ENCODE peak calls at places on chromosome 18, in eight cellular contexts. N is A549; P is stimulated activated CD4-positive, alpha-beta T cell treated with anti-CD3 and anti-CD28 coated beads, Interleukin-4, amount 100 ng/mL, for 24 hours; U is stimulated activated CD8-positive, alpha-beta memory T cell treated with anti-CD3 and anti-CD28 coated beads, Interleukin-4, amount 100 ng/mL, for 24 hours; C is activated T-helper 1 cell treated with anti-CD3 and anti-CD28 coated beads, Interleukin-2, amount 50 U/mL, for 16 hours; T is NCI-H1694 treated with DMSO at 0.1 percent for 48 hours; M is NCI-H1105; E is left colon. R is an unnamed sample.

GRCh38 chr18:38695559-38696270 is 1130.1 kb upstream of the CELF4 start:
- DNase-seq in U (no peak), C (no peak), T (no peak), N (no peak), M (no peak), E (no peak), P (no peak), R (no peak)

GRCh38 chr18:6728809-6729246 is 688 bp upstream of the ARHGAP28 start:
- DNase-seq in T (no peak), M (no peak), E (no peak), U (no peak), C (no peak), N (no peak), P (no peak), R (no peak)

GRCh38 chr18:5543036-5543671 is 643 bp downstream of the EPB41L3 start:
- DNase-seq in C (no peak), M (no peak), P (no peak), N (no peak), T (no peak), E (no peak), U (no peak), R (no peak)

GRCh38 chr18:69978743-69979715 is 31.4 kb upstream of the CD226 start:
- DNase-seq in E (no peak), U (no peak), M (no peak), T (no peak), P (no peak), C (no peak), N (no peak), R (no peak)

GRCh38 chr18:9688036-9688741 is 19.9 kb upstream of the RAB31 start:
- DNase-seq in E (no peak), T (no peak), P (no peak), U (no peak), C (no peak), N (no peak), M (no peak), R (no peak)

GRCh38 chr18:34551824-34552223 is 158.3 kb upstream of the DTNA start:
- DNase-seq in U (no peak), M (no peak), T (no peak), E (no peak), C (no peak), N (no peak), P (no peak), R (no peak)

GRCh38 chr18:31738460-31739407 is 21.9 kb downstream of the SLC25A52 start:
- DNase-seq in P (no peak), E (no peak), T (no peak), M (no peak), C (no peak), U (no peak), N (peak), R (no peak)

GRCh38 chr18:13425357-13426095 is 207.0 kb downstream of the LDLRAD4 start:
- DNase-seq in U (no peak), C (no peak), T (no peak), N (no peak), M (no peak), E (no peak), P (no peak), R (no peak)

GRCh38 chr18:80166725-80167124 is 57.7 kb downstream of the ADNP2 start:
- DNase-seq in P (no peak), U (no peak), N (no peak), T (no peak), C (no peak), E (no peak), M (no peak), R (no peak)

GRCh38 chr18:43875496-43875895 is 598.2 kb upstream of the SYT4 start:
- DNase-seq in M (no peak), T (no peak), C (no peak), E (no peak), P (no peak), N (no peak), U (no peak), R (no peak)

GRCh38 chr18:68056936-68057335 is 540.4 kb upstream of the DSEL start:
- DNase-seq in M (no peak), U (no peak), T (no peak), C (no peak), P (no peak), N (no peak), E (no peak), R (no peak)

GRCh38 chr18:58247363-58247834 is 203.4 kb downstream of the NEDD4L start:
- DNase-seq in T (peak), C (no peak), P (no peak), U (no peak), M (no peak), N (no peak), E (no peak), R (no peak)

GRCh38 chr18:9950289-9951016 is 36.6 kb downstream of the VAPA start:
- DNase-seq in E (no peak), M (no peak), U (no peak), T (no peak), C (no peak), P (no peak), N (no peak), R (no peak)

GRCh38 chr18:22167091-22167470 is 2.3 kb upstream of the GATA6 start:
- DNase-seq in N (peak), M (no peak), T (no peak), U (no peak), E (no peak), P (no peak), C (no peak), R (no peak)

GRCh38 chr18:52353589-52353988 is 13.6 kb downstream of the DCC start:
- DNase-seq in U (no peak), E (no peak), M (no peak), P (no peak), C (no peak), N (no peak), T (no peak), R (no peak)

GRCh38 chr18:36073676-36074075 is 6.3 kb upstream of the RPRD1A start:
- DNase-seq in P (no peak), T (no peak), M (no peak), C (no peak), U (no peak), E (no peak), N (no peak), R (no peak)

GRCh38 chr18:6326566-6326965 is 88.1 kb downstream of the L3MBTL4 start:
- DNase-seq in E (no peak), P (no peak), M (no peak), C (no peak), N (no peak), U (no peak), T (no peak), R (no peak)

GRCh38 chr18:58525517-58525916 is 103.4 kb downstream of the ALPK2 start:
- DNase-seq in M (no peak), N (no peak), U (no peak), P (peak), E (no peak), T (no peak), C (no peak), R (no peak)

GRCh38 chr18:24181806-24182205 is 42.9 kb downstream of the CABYR start:
- DNase-seq in U (no peak), T (no peak), C (no peak), P (no peak), N (no peak), M (no peak), E (no peak), R (no peak)

GRCh38 chr18:66708631-66709030 is 104.7 kb upstream of the CDH19 start:
- DNase-seq in N (no peak), E (no peak), C (no peak), M (no peak), T (no peak), U (no peak), P (no peak), R (no peak)

GRCh38 chr18:2898131-2898640 is 51.4 kb downstream of the EMILIN2 start:
- DNase-seq in E (peak), T (no peak), U (no peak), P (no peak), N (no peak), C (no peak), M (no peak), R (no peak)

GRCh38 chr18:57434177-57434535 is 1.0 kb upstream of the ONECUT2 start:
- DNase-seq in N (peak), P (no peak), C (no peak), T (no peak), E (no peak), U (no peak), M (peak), R (no peak)

GRCh38 chr18:11387880-11388279 is 221.5 kb upstream of the SLC35G4 start:
- DNase-seq in U (peak), P (no peak), C (no peak), E (no peak), M (no peak), T (no peak), N (peak), R (no peak)

GRCh38 chr18:76496200-76496890 is 1.3 kb upstream of the ZNF516 start:
- DNase-seq in M (no peak), C (no peak), T (no peak), E (peak), U (no peak), N (peak), P (peak), R (no peak)

GRCh38 chr18:39841133-39842041 is 2113.6 kb upstream of the PIK3C3 start:
- DNase-seq in C (no peak), M (peak), E (peak), P (no peak), U (no peak), T (peak), N (peak), R (no peak)

GRCh38 chr18:59957957-59958356 is 58.2 kb downstream of the PMAIP1 start:
- DNase-seq in P (no peak), E (peak), T (peak), C (no peak), N (peak), M (peak), U (no peak), R (no peak)

GRCh38 chr18:53745228-53745967 is 479.1 kb downstream of the MBD2 start:
- DNase-seq in E (no peak), M (no peak), T (no peak), N (peak), P (no peak), C (no peak), U (no peak), R (no peak)

GRCh38 chr18:66495844-66496243 is 108.0 kb downstream of the CDH19 start:
- DNase-seq in C (no peak), P (peak), E (peak), M (peak), T (peak), N (peak), U (no peak), R (no peak)

GRCh38 chr18:49697757-49698595 is 115.4 kb downstream of the ACAA2 start:
- DNase-seq in M (no peak), E (no peak), U (no peak), P (no peak), N (no peak), C (no peak), T (no peak), R (no peak)

GRCh38 chr18:58196164-58196563 is 152.1 kb downstream of the NEDD4L start:
- DNase-seq in E (no peak), U (no peak), C (no peak), P (no peak), T (no peak), M (no peak), N (no peak), R (no peak)

GRCh38 chr18:46386788-46387187 is 270.2 kb downstream of the LOXHD1 start:
- DNase-seq in E (no peak), U (no peak), M (no peak), N (no peak), P (no peak), C (no peak), T (no peak), R (no peak)

GRCh38 chr18:24227976-24228660 is 89.3 kb downstream of the CABYR start:
- DNase-seq in T (no peak), M (no peak), N (peak), C (no peak), E (no peak), P (no peak), U (no peak), R (no peak)

GRCh38 chr18:58298251-58299134 is 254.5 kb downstream of the NEDD4L start:
- DNase-seq in P (no peak), N (no peak), U (no peak), M (no peak), T (no peak), C (no peak), E (no peak), R (no peak)

GRCh38 chr18:9531791-9532410 is 56.6 kb downstream of the RALBP1 start:
- DNase-seq in T (no peak), N (no peak), P (no peak), M (no peak), C (no peak), U (no peak), E (no peak), R (no peak)

GRCh38 chr18:41594582-41594981 is 360.5 kb upstream of the PIK3C3 start:
- DNase-seq in E (no peak), U (no peak), T (no peak), M (no peak), C (no peak), N (no peak), P (no peak), R (no peak)

GRCh38 chr18:25650201-25650941 is 298.4 kb upstream of the ZNF521 start:
- DNase-seq in U (no peak), M (no peak), N (no peak), P (no peak), C (no peak), E (no peak), T (no peak), R (no peak)

GRCh38 chr18:25351773-25352628 is at the start of gene ZNF521:
- DNase-seq in T (peak), C (no peak), U (peak), E (peak), M (peak), P (peak), N (peak), R (peak)

R was measured in central memory CD8-positive, alpha-beta T cell.